ENCODE peak calls at places on chromosome X, in four cellular contexts. E is GM20000, G is cardiac fibroblast, A is neural progenitor cell. R is an unnamed sample.

GRCh38 chrX:66022742-66023725 is 16.8 kb downstream of the VSIG4 start:
- DNase-seq in G (no peak), E (no peak), A (peak), R (no peak)

GRCh38 chrX:130915302-130915701 is 12.3 kb upstream of the ENOX2 start:
- DNase-seq in G (peak), A (no peak), E (no peak), R (no peak)

GRCh38 chrX:34987646-34988045 is 45.0 kb downstream of the FAM47B start:
- DNase-seq in A (no peak), G (no peak), E (no peak), R (no peak)

GRCh38 chrX:18354369-18355329 is at the start of gene SCML2:
- DNase-seq in E (peak), G (peak), A (peak), R (peak)

GRCh38 chrX:41240504-41240903 is 93.5 kb upstream of the DDX3X start:
- DNase-seq in A (no peak), E (no peak), G (no peak), R (no peak)

GRCh38 chrX:131305926-131306325 is 16.8 kb upstream of the IGSF1 start:
- DNase-seq in A (no peak), G (no peak), E (no peak), R (no peak)

GRCh38 chrX:154733072-154733425 is 17.8 kb downstream of the GAB3 start:
- DNase-seq in G (peak), A (no peak), E (no peak), R (no peak)

GRCh38 chrX:155819525-155819924 is 61.6 kb upstream of the VAMP7 start:
- DNase-seq in A (no peak), G (no peak), E (no peak), R (no peak)

GRCh38 chrX:134396174-134396573 is 63.8 kb upstream of the HPRT1 start:
- DNase-seq in E (peak), G (peak), A (peak), R (no peak)

GRCh38 chrX:123756320-123756719 is 23.5 kb upstream of the THOC2 start:
- DNase-seq in G (peak), E (no peak), A (no peak), R (no peak)

GRCh38 chrX:7132335-7133035 is 15.0 kb upstream of the STS start:
- DNase-seq in A (peak), E (peak), G (peak), R (peak)

GRCh38 chrX:148441387-148441786 is 59.0 kb upstream of the AFF2 start:
- DNase-seq in A (peak), E (no peak), G (no peak), R (no peak)

GRCh38 chrX:153794897-153795816 is 689 bp downstream of the SSR4 start:
- DNase-seq in G (peak), A (peak), E (no peak), R (peak)

GRCh38 chrX:39693298-39693697 is 404.5 kb downstream of the BCOR start:
- DNase-seq in A (peak), E (no peak), G (no peak), R (peak)

GRCh38 chrX:41002021-41002420 is 83.2 kb upstream of the USP9X start:
- DNase-seq in A (no peak), G (no peak), E (no peak), R (no peak)

GRCh38 chrX:149145845-149146285 is 359.2 kb downstream of the IDS start:
- DNase-seq in E (peak), G (no peak), A (no peak), R (no peak)

GRCh38 chrX:21926527-21927278 is 13.8 kb upstream of the SMS start:
- DNase-seq in G (peak), E (peak), A (no peak), R (no peak)

GRCh38 chrX:107448625-107449468 is 605 bp upstream of the FRMPD3 start:
- DNase-seq in E (no peak), G (no peak), A (peak), R (peak)

GRCh38 chrX:125846251-125846650 is 319.8 kb downstream of the DCAF12L2 start:
- DNase-seq in A (no peak), G (no peak), E (no peak), R (no peak)

DNA sequence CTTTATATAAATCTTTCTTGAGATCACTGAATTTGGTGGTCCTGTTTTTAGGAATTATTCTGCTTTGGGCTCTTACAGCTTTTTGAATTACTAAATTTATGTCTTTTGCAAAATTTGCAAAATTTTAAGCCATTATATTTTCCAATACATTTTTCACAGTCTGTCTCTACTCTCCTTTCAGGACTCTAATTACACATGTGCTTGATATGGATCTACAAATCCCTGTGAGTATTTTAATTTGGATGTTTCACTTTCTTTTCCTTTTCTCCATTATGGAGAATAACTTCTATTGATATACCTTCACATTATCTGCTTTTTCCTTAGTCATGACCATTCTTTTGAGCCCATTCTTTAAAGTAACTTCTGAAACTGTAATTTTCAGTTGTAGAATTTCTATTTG is 315.4 kb downstream of the DCAF12L2 start:
- DNase-seq in G (no peak), E (no peak), A (no peak), R (no peak)
- TF ChIP-seq CTCF in G (no peak), E (no peak), A (no peak), R (no peak)

GRCh38 chrX:32774966-32775365 is 436.4 kb downstream of the DMD start:
- DNase-seq in E (no peak), G (no peak), A (no peak), R (peak)

GRCh38 chrX:32780109-32780508 is 431.2 kb downstream of the DMD start:
- DNase-seq in G (no peak), E (no peak), A (no peak), R (no peak)

GRCh38 chrX:32778965-32779364 is 432.4 kb downstream of the DMD start:
- DNase-seq in A (no peak), G (no peak), E (no peak), R (no peak)
- TF ChIP-seq CTCF in A (no peak), G (no peak), E (no peak), R (no peak)

GRCh38 chrX:43813898-43814297 is 68.4 kb downstream of the MAOB start:
- DNase-seq in E (no peak), A (peak), G (no peak), R (peak)
- TF ChIP-seq CTCF in E (no peak), A (peak), G (no peak), R (no peak)

DNA sequence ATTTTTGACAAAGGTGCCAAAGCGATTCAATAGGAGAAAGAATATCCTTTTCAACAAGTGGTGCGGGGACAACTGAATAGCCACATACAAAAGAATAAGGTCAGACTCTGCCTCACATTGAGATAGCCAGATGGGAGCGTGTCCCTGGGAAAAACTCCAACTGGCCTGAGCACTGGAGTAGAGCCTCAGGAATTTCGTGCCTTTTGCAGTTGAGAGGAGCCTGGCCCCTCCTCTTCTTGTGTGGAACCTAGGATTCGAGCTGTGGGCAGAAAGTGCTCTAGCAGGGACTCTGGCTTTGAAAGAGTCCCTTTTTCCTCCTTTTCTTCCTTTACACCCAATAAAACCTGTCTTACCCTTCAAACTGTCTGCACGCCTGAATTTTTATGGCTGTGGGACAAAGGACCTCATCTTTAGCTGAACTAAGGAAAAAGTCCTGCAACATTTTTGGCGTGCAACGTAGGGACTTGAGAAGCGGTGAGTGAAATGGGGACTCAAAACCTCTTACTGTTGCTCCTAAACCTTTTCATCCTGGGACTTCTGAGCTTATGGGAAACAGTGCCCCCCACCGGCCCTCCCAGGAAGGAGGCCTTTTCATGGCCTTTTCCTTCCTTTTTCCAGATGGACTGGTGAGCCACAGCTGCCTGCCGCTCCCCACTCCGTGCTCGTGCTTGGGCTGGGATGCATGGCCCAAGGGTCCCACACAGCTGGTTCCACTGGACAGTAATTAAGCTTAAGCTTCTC is 68.6 kb downstream of the BMP15 start:
- DNase-seq in G (no peak), E (no peak), A (peak), R (no peak)
- TF ChIP-seq CTCF in G (peak), E (no peak), A (peak), R (no peak)

GRCh38 chrX:47497274-47497673 is 14.3 kb upstream of the ZNF41 start:
- DNase-seq in E (no peak), G (peak), A (no peak), R (no peak)
- TF ChIP-seq CTCF in E (no peak), G (peak), A (peak), R (peak)

R was measured in nephron progenitor cell.